ENCODE peak calls at places on chromosomes 7 and 10, in nine cellular contexts. W is tibial artery; O is esophagus squamous epithelium; J is cardiac muscle cell; C is psoas muscle; Z is SK-N-MC; I is GM23248; R is effector memory CD4-positive, alpha-beta T cell; P is CD8-positive, alpha-beta T cell. A is an unnamed sample.

GRCh38 chr10:84176836-84177474 is 3.4 kb downstream of the GPR15LG start:
- DNase-seq in I (no peak), R (no peak), P (no peak), J (no peak), O (no peak), W (no peak), Z (no peak), C (no peak), A (no peak)

GRCh38 chr10:110224992-110225391 is 17.6 kb downstream of the MXI1 start:
- DNase-seq in I (no peak), R (no peak), P (no peak), J (no peak), W (no peak), Z (no peak), C (no peak), O (no peak), A (no peak)

GRCh38 chr7:114970732-114971131 is 48.8 kb downstream of the MDFIC start:
- DNase-seq in I (no peak), W (no peak), O (no peak), R (no peak), C (no peak), P (no peak), J (no peak), Z (no peak), A (no peak)

GRCh38 chr7:45662018-45662417 is 87.8 kb downstream of the ADCY1 start:
- DNase-seq in W (no peak), P (no peak), C (no peak), R (no peak), J (no peak), I (no peak), O (no peak), Z (no peak), A (no peak)

GRCh38 chr10:104925232-104925851 is 284.3 kb downstream of the SORCS3 start:
- DNase-seq in W (no peak), C (no peak), R (no peak), J (peak; percentile 15), O (no peak), I (peak; percentile 61), Z (no peak), P (no peak), A (peak; percentile 23)

GRCh38 chr7:155739538-155740140 is 72.6 kb downstream of the SHH start:
- DNase-seq in C (no peak), R (no peak), O (no peak), W (no peak), J (no peak), Z (no peak), P (no peak), I (no peak), A (no peak)

GRCh38 chr10:71082930-71083329 is 129.4 kb upstream of the UNC5B start:
- DNase-seq in O (no peak), P (no peak), I (no peak), R (no peak), C (no peak), W (no peak), Z (no peak), J (no peak), A (no peak)

GRCh38 chr7:44581426-44581906 is 565 bp downstream of the TMED4 start:
- DNase-seq in R (peak; percentile 18), W (peak; percentile 68), J (peak; percentile 14), C (no peak), P (peak; percentile 25), O (no peak), Z (no peak), I (peak; percentile 41), A (no peak)

GRCh38 chr7:155597753-155598140 is 46.7 kb upstream of the RBM33 start:
- DNase-seq in C (no peak), O (no peak), W (no peak), I (no peak), R (no peak), Z (no peak), P (no peak), J (peak; percentile 22), A (no peak)

GRCh38 chr7:14184292-14184864 is 194.9 kb upstream of the ETV1 start:
- DNase-seq in P (no peak), O (no peak), J (no peak), W (no peak), C (no peak), Z (no peak), R (no peak), I (no peak), A (no peak)

DNA sequence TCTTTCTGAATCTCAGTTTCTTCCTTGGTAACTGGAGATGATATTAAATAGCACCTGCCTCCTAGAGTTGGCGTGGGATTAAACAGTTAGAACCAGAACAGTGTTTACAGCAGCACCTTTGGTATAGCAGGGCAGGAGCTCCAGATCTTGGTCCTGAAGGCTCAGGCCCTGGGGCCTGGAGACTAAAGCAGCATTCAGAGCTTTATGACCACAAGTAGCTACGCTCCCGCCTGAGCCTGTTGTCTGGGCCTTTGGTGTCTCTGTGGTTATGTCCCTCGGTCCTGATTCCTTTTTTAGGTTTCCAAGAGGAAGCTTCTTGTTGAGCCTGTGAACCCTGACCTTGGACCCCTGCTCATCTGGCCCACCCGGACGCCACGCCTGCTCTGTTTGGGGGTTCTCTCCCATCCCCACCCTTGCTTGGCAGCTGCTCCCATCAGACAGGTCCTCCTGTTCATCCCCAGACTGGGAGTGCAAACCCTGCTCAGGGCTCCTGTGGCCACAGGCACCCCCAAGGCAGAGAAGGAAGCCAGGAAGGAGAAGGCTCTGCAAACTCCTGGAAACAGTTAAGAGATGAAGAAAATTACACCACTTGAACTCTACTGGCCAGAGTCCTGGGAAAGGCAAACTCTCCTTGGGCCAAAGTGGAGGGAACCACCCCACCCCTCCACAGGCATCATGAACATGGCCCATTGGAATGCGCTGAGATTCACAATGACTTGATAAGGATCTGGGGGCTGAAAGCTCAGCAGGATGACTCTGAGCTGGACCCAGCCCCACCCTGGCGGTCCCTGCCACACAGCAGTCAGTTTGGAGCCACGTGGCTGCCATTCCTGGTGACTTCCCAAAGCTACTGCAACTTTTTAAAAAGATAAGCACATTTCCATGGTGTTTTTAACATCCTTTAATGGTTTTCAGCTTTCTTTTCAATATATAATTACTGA is 50.1 kb upstream of the TMEM72 start:
- DNase-seq in R (no peak), J (peak; percentile 60), I (peak; percentile 97), O (no peak), Z (no peak), P (no peak), C (peak; percentile 68), W (peak; percentile 70), A (no peak)
- H3K27ac ChIP-seq in R (no peak overlapping the region), J (no peak overlapping the region), I (peak overlapping the region; percentile 82), O (no peak overlapping the region), Z (no peak overlapping the region), P (no peak overlapping the region), C (no peak overlapping the region), W (no peak overlapping the region), A (no peak overlapping the region)

DNA sequence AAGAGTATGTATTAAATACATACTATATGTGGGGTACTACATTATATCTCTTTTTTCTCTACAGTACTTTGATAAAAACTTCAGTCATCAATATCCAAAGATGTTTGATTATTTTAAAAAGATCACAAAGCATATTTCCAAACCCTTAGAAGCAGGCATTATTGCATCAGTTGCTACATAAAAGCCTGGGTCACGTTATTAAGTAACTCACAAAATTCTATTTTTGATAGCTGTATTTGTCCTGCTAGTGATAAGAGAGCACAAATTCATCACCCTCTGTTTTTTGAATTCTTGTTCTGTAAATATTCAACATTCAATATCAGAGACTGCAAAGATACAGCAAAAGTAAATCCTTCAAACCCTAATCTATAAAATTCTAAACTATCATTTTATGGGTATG is 30.0 kb downstream of the A1CF start:
- DNase-seq in P (no peak), R (no peak), C (no peak), I (no peak), Z (no peak), W (no peak), O (no peak), J (no peak), A (no peak)
- H3K27ac ChIP-seq in P (no peak overlapping the region), R (no peak overlapping the region), C (no peak overlapping the region), I (no peak overlapping the region), Z (no peak overlapping the region), W (no peak overlapping the region), O (no peak overlapping the region), J (no peak overlapping the region), A (no peak overlapping the region)

GRCh38 chr10:75136346-75136745 is 24.9 kb downstream of the SAMD8 start:
- DNase-seq in I (no peak), R (no peak), O (no peak), J (no peak), Z (no peak), P (no peak), W (no peak), C (no peak), A (no peak)

GRCh38 chr10:75143353-75143752 is 31.9 kb downstream of the SAMD8 start:
- DNase-seq in J (peak; percentile 45), O (no peak), R (no peak), P (no peak), W (no peak), C (no peak), Z (no peak), I (peak; percentile 22), A (no peak)

GRCh38 chr10:75140246-75140645 is 28.8 kb downstream of the SAMD8 start:
- DNase-seq in O (no peak), P (no peak), Z (no peak), C (no peak), R (no peak), J (no peak), W (no peak), I (no peak), A (no peak)

DNA sequence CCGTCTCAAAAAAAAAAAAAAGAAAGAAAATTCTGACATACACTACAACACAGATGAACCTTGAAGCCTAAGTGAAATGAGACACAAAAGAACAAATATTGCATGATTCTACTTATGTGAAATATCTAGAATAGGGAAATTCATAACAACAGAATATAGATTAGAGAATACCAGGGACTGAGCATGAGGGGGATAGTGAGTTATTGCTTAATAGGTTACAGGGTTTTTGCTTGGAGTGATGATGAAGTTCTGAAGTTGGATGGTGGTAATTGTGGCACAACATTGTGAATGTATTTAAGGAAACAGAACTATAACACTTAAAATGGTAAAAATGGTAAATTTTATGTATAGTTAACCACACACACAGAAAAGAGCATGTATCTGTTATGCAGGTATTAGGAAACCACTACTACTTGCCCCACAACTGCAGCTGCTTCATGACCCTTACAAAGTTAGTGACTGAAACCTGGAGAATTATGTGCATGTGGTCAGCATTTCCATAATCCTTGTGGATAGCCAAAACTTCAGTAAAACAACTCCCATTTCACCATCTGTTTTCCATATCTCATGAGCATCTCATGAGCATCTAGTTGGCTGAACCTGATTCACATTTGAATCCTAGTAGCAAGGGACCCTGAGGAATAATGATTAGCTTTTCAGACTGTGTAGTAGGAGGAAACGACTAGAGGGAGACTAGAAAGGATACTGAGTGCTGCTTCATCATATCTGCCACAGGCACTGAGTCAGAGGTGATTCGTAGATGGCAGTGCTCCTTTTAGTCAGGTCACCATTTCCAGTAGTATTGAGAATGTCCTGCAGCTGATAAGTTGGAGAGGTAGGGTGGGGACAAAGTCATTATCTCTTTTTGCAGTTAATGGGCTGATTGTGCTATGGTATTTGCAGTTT is 26.3 kb downstream of the SAMD8 start:
- DNase-seq in Z (no peak), C (no peak), P (no peak), W (no peak), I (peak; percentile 84), O (no peak), J (peak; percentile 33), R (no peak), A (no peak)
- H3K27ac ChIP-seq in Z (no peak overlapping the region), C (peak overlapping the region; percentile 37), P (no peak overlapping the region), W (no peak overlapping the region), I (peak overlapping the region; percentile 21), O (peak overlapping the region; percentile 77), J (peak overlapping the region; percentile 31), R (no peak overlapping the region), A (no peak overlapping the region)

DNA sequence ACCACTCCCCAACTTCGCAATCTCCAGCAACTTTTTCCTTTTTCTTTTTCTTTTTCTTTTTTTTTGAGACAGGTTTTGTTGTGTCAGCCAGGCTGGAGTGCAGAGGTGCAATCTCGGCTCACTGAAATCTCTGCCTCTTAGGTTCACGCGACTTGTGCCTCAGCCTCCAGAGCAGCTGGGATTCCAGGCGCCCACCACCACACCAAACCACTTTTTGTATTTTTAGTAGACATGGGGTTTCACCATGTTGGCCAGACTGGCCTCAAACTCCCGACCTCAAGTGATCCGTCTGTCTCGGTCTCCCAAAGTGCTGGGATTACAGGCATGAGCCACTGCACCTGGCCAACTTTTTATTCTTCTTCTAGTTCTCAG is 55.0 kb downstream of the KIAA1549 start:
- DNase-seq in R (no peak), J (no peak), C (no peak), P (no peak), I (no peak), Z (no peak), O (no peak), W (no peak), A (no peak)
- H3K27ac ChIP-seq in R (no peak overlapping the region), J (no peak overlapping the region), C (no peak overlapping the region), P (no peak overlapping the region), I (peak overlapping the region; percentile 25), Z (no peak overlapping the region), O (no peak overlapping the region), W (no peak overlapping the region), A (no peak overlapping the region)

A was measured in substantia nigra.